ENCODE peak calls at places on chromosomes 4 and X, in seven cellular contexts. One of them, this sample, is unnamed.

GRCh38 chr4:92104506-92104905 is 199.3 kb upstream of the GRID2 start:
- DNase-seq in suprapubic skin: no peak
- DNase-seq in BE2C: no peak
- DNase-seq in WERI-Rb-1: no peak
- DNase-seq in sigmoid colon: no peak
- DNase-seq in nephron progenitor cell: no peak
- DNase-seq in GM12865: no peak
- DNase-seq in this sample: no peak

GRCh38 chr4:137768881-137769280 is 236.6 kb upstream of the PCDH18 start:
- DNase-seq in suprapubic skin: no peak
- DNase-seq in BE2C: no peak
- DNase-seq in WERI-Rb-1: no peak
- DNase-seq in sigmoid colon: no peak
- DNase-seq in nephron progenitor cell: no peak
- DNase-seq in GM12865: no peak
- DNase-seq in this sample: no peak

GRCh38 chrX:44748014-44748413 is 95.8 kb upstream of the DUSP21 start:
- DNase-seq in suprapubic skin: no peak
- DNase-seq in BE2C: no peak
- DNase-seq in WERI-Rb-1: no peak
- DNase-seq in sigmoid colon: no peak
- DNase-seq in nephron progenitor cell: no peak
- DNase-seq in GM12865: no peak
- DNase-seq in this sample: no peak

GRCh38 chrX:115177941-115178340 is 11.3 kb upstream of the RBMXL3 start:
- DNase-seq in suprapubic skin: no peak
- DNase-seq in BE2C: no peak
- DNase-seq in WERI-Rb-1: no peak
- DNase-seq in sigmoid colon: no peak
- DNase-seq in nephron progenitor cell: no peak
- DNase-seq in GM12865: no peak
- DNase-seq in this sample: no peak

GRCh38 chr4:13543091-13543581 is 1.2 kb downstream of the NKX3-2 start:
- DNase-seq in suprapubic skin: no peak
- DNase-seq in BE2C: no peak
- DNase-seq in WERI-Rb-1: peak
- DNase-seq in sigmoid colon: peak
- DNase-seq in nephron progenitor cell: no peak
- DNase-seq in GM12865: no peak
- DNase-seq in this sample: no peak

GRCh38 chrX:39477438-39478120 is 620.2 kb downstream of the BCOR start:
- DNase-seq in suprapubic skin: no peak
- DNase-seq in BE2C: no peak
- DNase-seq in WERI-Rb-1: peak
- DNase-seq in sigmoid colon: no peak
- DNase-seq in nephron progenitor cell: peak
- DNase-seq in GM12865: peak
- DNase-seq in this sample: no peak

GRCh38 chr4:78496021-78496643 is 55.4 kb upstream of the ANXA3 start:
- DNase-seq in suprapubic skin: no peak
- DNase-seq in BE2C: no peak
- DNase-seq in WERI-Rb-1: no peak
- DNase-seq in sigmoid colon: no peak
- DNase-seq in nephron progenitor cell: no peak
- DNase-seq in GM12865: no peak
- DNase-seq in this sample: no peak

GRCh38 chr4:76301068-76301774 is 5.3 kb upstream of the STBD1 start:
- DNase-seq in suprapubic skin: no peak
- DNase-seq in BE2C: no peak
- DNase-seq in WERI-Rb-1: no peak
- DNase-seq in sigmoid colon: no peak
- DNase-seq in nephron progenitor cell: no peak
- DNase-seq in GM12865: peak
- DNase-seq in this sample: no peak

GRCh38 chr4:18934197-18934596 is 912.6 kb upstream of the LCORL start:
- DNase-seq in suprapubic skin: no peak
- DNase-seq in BE2C: no peak
- DNase-seq in WERI-Rb-1: peak
- DNase-seq in sigmoid colon: no peak
- DNase-seq in nephron progenitor cell: no peak
- DNase-seq in GM12865: no peak
- DNase-seq in this sample: no peak

GRCh38 chr4:149719357-149719756 is 96.3 kb downstream of the IQCM start:
- DNase-seq in suprapubic skin: no peak
- DNase-seq in BE2C: no peak
- DNase-seq in WERI-Rb-1: no peak
- DNase-seq in sigmoid colon: no peak
- DNase-seq in nephron progenitor cell: no peak
- DNase-seq in GM12865: no peak
- DNase-seq in this sample: no peak

GRCh38 chr4:8219236-8219635 is 20.1 kb downstream of the SH3TC1 start:
- DNase-seq in suprapubic skin: no peak
- DNase-seq in BE2C: no peak
- DNase-seq in WERI-Rb-1: no peak
- DNase-seq in sigmoid colon: no peak
- DNase-seq in nephron progenitor cell: no peak
- DNase-seq in GM12865: no peak
- DNase-seq in this sample: no peak

GRCh38 chr4:80183196-80184052 is 13.9 kb upstream of the PRDM8 start:
- DNase-seq in suprapubic skin: no peak
- DNase-seq in BE2C: peak
- DNase-seq in WERI-Rb-1: peak
- DNase-seq in sigmoid colon: peak
- DNase-seq in nephron progenitor cell: no peak
- DNase-seq in GM12865: no peak
- DNase-seq in this sample: no peak

GRCh38 chr4:78174931-78175330 is 117.8 kb downstream of the FRAS1 start:
- DNase-seq in suprapubic skin: no peak
- DNase-seq in BE2C: no peak
- DNase-seq in WERI-Rb-1: no peak
- DNase-seq in sigmoid colon: no peak
- DNase-seq in nephron progenitor cell: no peak
- DNase-seq in GM12865: no peak
- DNase-seq in this sample: no peak

GRCh38 chrX:138914751-138915150 is 203.2 kb upstream of the FGF13 start:
- DNase-seq in suprapubic skin: no peak
- DNase-seq in BE2C: no peak
- DNase-seq in WERI-Rb-1: no peak
- DNase-seq in sigmoid colon: no peak
- DNase-seq in nephron progenitor cell: no peak
- DNase-seq in GM12865: no peak
- DNase-seq in this sample: no peak

GRCh38 chr4:112410364-112410763 is 105.6 kb downstream of the NEUROG2 start:
- DNase-seq in suprapubic skin: no peak
- DNase-seq in BE2C: no peak
- DNase-seq in WERI-Rb-1: no peak
- DNase-seq in sigmoid colon: no peak
- DNase-seq in nephron progenitor cell: no peak
- DNase-seq in GM12865: no peak
- DNase-seq in this sample: no peak

GRCh38 chrX:77922768-77923167 is 12.3 kb downstream of the ATP7A start:
- DNase-seq in suprapubic skin: no peak
- DNase-seq in BE2C: no peak
- DNase-seq in WERI-Rb-1: no peak
- DNase-seq in sigmoid colon: no peak
- DNase-seq in nephron progenitor cell: no peak
- DNase-seq in GM12865: no peak
- DNase-seq in this sample: no peak

GRCh38 chr4:8233672-8234484 is 34.8 kb downstream of the SH3TC1 start:
- DNase-seq in suprapubic skin: no peak
- DNase-seq in BE2C: no peak
- DNase-seq in WERI-Rb-1: no peak
- DNase-seq in sigmoid colon: no peak
- DNase-seq in nephron progenitor cell: no peak
- DNase-seq in GM12865: no peak
- DNase-seq in this sample: no peak

GRCh38 chr4:176385601-176386000 is 65.8 kb downstream of the SPCS3 start:
- DNase-seq in suprapubic skin: no peak
- DNase-seq in BE2C: no peak
- DNase-seq in WERI-Rb-1: no peak
- DNase-seq in sigmoid colon: no peak
- DNase-seq in nephron progenitor cell: no peak
- DNase-seq in GM12865: no peak
- DNase-seq in this sample: no peak

GRCh38 chrX:107076158-107076557 is 42.5 kb downstream of the RBM41 start:
- DNase-seq in suprapubic skin: no peak
- DNase-seq in BE2C: no peak
- DNase-seq in WERI-Rb-1: no peak
- DNase-seq in sigmoid colon: no peak
- DNase-seq in nephron progenitor cell: no peak
- DNase-seq in GM12865: no peak
- DNase-seq in this sample: no peak

GRCh38 chrX:147077472-147077871 is 262.9 kb upstream of the CXorf51A start:
- DNase-seq in suprapubic skin: no peak
- DNase-seq in BE2C: no peak
- DNase-seq in WERI-Rb-1: no peak
- DNase-seq in sigmoid colon: no peak
- DNase-seq in nephron progenitor cell: no peak
- DNase-seq in GM12865: no peak
- DNase-seq in this sample: no peak

GRCh38 chr4:47741200-47741599 is 96.7 kb downstream of the CORIN start:
- DNase-seq in suprapubic skin: no peak
- DNase-seq in BE2C: no peak
- DNase-seq in WERI-Rb-1: no peak
- DNase-seq in sigmoid colon: no peak
- DNase-seq in nephron progenitor cell: no peak
- DNase-seq in GM12865: no peak
- DNase-seq in this sample: no peak

GRCh38 chr4:102780476-102781144 is 19.8 kb upstream of the MANBA start:
- DNase-seq in suprapubic skin: no peak
- DNase-seq in BE2C: no peak
- DNase-seq in WERI-Rb-1: no peak
- DNase-seq in sigmoid colon: no peak
- DNase-seq in nephron progenitor cell: no peak
- DNase-seq in GM12865: no peak
- DNase-seq in this sample: no peak

GRCh38 chrX:10722804-10723364 is 102.5 kb upstream of the MID1 start:
- DNase-seq in suprapubic skin: peak
- DNase-seq in BE2C: peak
- DNase-seq in WERI-Rb-1: peak
- DNase-seq in sigmoid colon: peak
- DNase-seq in nephron progenitor cell: peak
- DNase-seq in GM12865: peak
- DNase-seq in this sample: no peak
- TF ChIP-seq CTCF in suprapubic skin: peak
- TF ChIP-seq CTCF in BE2C: peak
- TF ChIP-seq CTCF in WERI-Rb-1: peak
- TF ChIP-seq CTCF in sigmoid colon: peak
- TF ChIP-seq CTCF in nephron progenitor cell: peak
- TF ChIP-seq CTCF in GM12865: peak
- TF ChIP-seq CTCF in this sample: peak

DNA sequence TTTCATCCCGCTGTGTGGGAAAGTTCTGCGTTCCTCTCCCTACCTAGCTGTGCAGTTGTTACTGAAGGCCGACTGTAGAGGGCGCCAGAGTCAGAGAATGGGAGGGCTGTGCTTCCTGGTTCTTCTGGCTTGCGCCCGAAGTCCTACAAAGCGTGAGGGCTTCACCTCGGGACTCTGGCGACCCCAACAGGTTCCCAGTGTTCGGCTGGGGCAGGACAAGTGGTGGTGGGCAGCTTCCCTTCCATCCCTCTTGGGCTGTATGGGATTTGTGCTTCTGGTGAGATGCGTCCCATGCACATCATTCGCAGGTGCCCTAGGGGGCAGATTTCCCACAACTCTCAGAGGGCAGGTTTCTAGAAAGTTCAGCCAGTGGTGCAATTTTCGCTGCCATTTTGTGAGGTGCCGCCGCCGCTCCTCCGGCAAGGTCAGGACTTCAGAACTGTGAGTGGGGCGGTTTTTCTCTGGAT is 27.3 kb downstream of the CT45A3 start:
- DNase-seq in suprapubic skin: no peak
- DNase-seq in BE2C: peak
- DNase-seq in WERI-Rb-1: peak
- DNase-seq in sigmoid colon: no peak
- DNase-seq in nephron progenitor cell: no peak
- DNase-seq in GM12865: peak
- DNase-seq in this sample: no peak
- TF ChIP-seq CTCF in suprapubic skin: no peak
- TF ChIP-seq CTCF in BE2C: peak
- TF ChIP-seq CTCF in WERI-Rb-1: peak
- TF ChIP-seq CTCF in sigmoid colon: no peak
- TF ChIP-seq CTCF in nephron progenitor cell: no peak
- TF ChIP-seq CTCF in GM12865: peak
- TF ChIP-seq CTCF in this sample: peak

DNA sequence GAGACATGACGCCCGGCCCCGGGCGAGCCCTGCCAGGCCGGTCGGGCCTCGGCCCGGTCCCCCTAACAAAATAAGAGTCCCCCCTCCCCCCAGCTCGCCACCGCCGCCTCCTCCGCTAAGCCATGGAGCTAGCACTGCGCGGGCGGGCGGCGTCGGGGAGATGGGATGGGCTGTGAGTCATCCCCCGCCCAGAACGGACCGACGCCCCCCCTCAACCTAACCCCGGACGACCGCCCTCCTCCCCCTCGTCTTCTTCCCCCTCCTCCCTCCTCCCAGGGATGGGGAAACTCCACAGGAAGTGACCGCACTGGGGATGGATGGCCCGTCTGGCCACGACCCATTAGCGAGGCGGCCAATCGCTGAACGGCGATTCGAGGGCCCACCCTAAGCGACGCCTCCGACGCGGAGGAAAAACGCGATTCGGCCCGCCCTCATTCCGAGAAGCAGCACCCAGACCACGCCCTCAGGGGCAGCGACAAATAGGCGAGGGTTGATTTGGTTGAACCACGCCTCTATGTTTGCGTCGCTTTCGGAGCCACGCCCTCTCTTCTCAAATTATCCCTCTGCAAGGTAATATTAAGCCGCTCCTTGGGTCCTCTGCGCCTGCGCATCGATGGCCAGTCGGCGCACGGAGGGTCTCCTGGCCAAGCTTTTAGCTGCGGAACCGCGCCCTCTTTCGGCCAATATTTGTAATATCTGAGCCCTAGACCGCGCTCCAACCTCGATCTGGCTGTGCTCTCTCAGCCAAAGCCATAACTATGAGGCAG is at the start of gene TFE3:
- DNase-seq in suprapubic skin: peak
- DNase-seq in BE2C: peak
- DNase-seq in WERI-Rb-1: peak
- DNase-seq in sigmoid colon: peak
- DNase-seq in nephron progenitor cell: peak
- DNase-seq in GM12865: peak
- DNase-seq in this sample: peak
- TF ChIP-seq CTCF in suprapubic skin: no peak
- TF ChIP-seq CTCF in BE2C: peak
- TF ChIP-seq CTCF in WERI-Rb-1: peak
- TF ChIP-seq CTCF in sigmoid colon: no peak
- TF ChIP-seq CTCF in nephron progenitor cell: peak
- TF ChIP-seq CTCF in GM12865: peak
- TF ChIP-seq CTCF in this sample: peak

DNA sequence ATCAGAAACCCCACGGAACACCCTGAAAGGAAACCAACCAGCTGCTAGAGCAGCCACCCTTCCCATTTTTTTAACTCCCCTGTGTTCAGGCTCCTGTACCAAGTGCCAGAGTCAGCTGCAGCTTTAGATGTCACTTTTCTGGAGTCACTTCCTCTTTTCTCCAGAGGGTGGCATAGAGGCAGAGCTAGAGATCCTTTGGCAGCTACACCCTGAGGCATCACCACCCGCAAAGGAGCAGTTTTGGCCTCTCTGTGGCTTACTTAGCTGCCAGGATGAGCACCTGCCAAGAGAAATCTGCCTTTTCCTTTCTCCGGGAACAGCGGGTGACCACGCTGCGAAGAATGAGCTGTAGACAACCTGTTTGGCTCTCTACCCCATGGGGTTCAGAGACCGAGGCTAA is 58.0 kb upstream of the CHRDL1 start:
- DNase-seq in suprapubic skin: no peak
- DNase-seq in BE2C: no peak
- DNase-seq in WERI-Rb-1: peak
- DNase-seq in sigmoid colon: no peak
- DNase-seq in nephron progenitor cell: peak
- DNase-seq in GM12865: peak
- DNase-seq in this sample: no peak
- TF ChIP-seq CTCF in suprapubic skin: peak
- TF ChIP-seq CTCF in BE2C: peak
- TF ChIP-seq CTCF in WERI-Rb-1: peak
- TF ChIP-seq CTCF in sigmoid colon: no peak
- TF ChIP-seq CTCF in nephron progenitor cell: peak
- TF ChIP-seq CTCF in GM12865: no peak
- TF ChIP-seq CTCF in this sample: peak